ENCODE peak calls at places on chromosomes 16 and 17, in four cellular contexts. M, B, R and A are unnamed samples.

GRCh38 chr17:34874496-34874895 is 86.8 kb downstream of the CCT6B start:
- DNase-seq in M (no peak), B (no peak), R (no peak), A (no peak)

GRCh38 chr16:69064164-69064563 is 41.3 kb upstream of the HAS3 start:
- DNase-seq in M (no peak), B (no peak), R (no peak), A (no peak)

GRCh38 chr17:82327289-82327688 is 6.3 kb downstream of the SECTM1 start:
- DNase-seq in M (no peak), B (no peak), R (no peak), A (no peak)

GRCh38 chr16:67959520-67959919 is 8.9 kb downstream of the SLC12A4 start:
- DNase-seq in M (no peak), B (peak), R (no peak), A (no peak)

GRCh38 chr16:23401142-23401541 is 51.8 kb downstream of the COG7 start:
- DNase-seq in M (no peak), B (no peak), R (no peak), A (no peak)

GRCh38 chr16:53372942-53373871 is 61.1 kb upstream of the RBL2 start:
- DNase-seq in M (peak), B (no peak), R (peak), A (peak)

GRCh38 chr17:21360048-21360447 is 16.1 kb upstream of the KCNJ12 start:
- DNase-seq in M (no peak), B (no peak), R (no peak), A (no peak)

GRCh38 chr16:71491032-71491431 is 1.9 kb upstream of the ZNF19 start:
- DNase-seq in M (no peak), B (no peak), R (no peak), A (no peak)

GRCh38 chr16:11316331-11317015 is 28.8 kb upstream of the RMI2 start:
- DNase-seq in M (no peak), B (no peak), R (no peak), A (no peak)

GRCh38 chr17:80455328-80455710 is 21.1 kb downstream of the NPTX1 start:
- DNase-seq in M (peak), B (no peak), R (peak), A (peak)

GRCh38 chr17:52515927-52516326 is 357.4 kb upstream of the CA10 start:
- DNase-seq in M (no peak), B (no peak), R (no peak), A (no peak)

GRCh38 chr17:82052638-82053059 is 951 bp downstream of the GPS1 start:
- DNase-seq in M (no peak), B (no peak), R (no peak), A (no peak)

GRCh38 chr17:66573078-66573477 is 261.8 kb upstream of the CACNG5 start:
- DNase-seq in M (no peak), B (no peak), R (no peak), A (no peak)

GRCh38 chr17:7404737-7405412 is 978 bp upstream of the TMEM256 start:
- DNase-seq in M (no peak), B (peak), R (no peak), A (no peak)

GRCh38 chr17:67359960-67360817 is 6.2 kb downstream of the PSMD12 start:
- DNase-seq in M (no peak), B (peak), R (peak), A (no peak)

GRCh38 chr17:42055003-42055402 is 4.6 kb upstream of the C17orf113 start:
- DNase-seq in M (no peak), B (no peak), R (no peak), A (no peak)
- TF ChIP-seq CTCF in M (no peak), B (no peak), R (no peak), A (no peak)

DNA sequence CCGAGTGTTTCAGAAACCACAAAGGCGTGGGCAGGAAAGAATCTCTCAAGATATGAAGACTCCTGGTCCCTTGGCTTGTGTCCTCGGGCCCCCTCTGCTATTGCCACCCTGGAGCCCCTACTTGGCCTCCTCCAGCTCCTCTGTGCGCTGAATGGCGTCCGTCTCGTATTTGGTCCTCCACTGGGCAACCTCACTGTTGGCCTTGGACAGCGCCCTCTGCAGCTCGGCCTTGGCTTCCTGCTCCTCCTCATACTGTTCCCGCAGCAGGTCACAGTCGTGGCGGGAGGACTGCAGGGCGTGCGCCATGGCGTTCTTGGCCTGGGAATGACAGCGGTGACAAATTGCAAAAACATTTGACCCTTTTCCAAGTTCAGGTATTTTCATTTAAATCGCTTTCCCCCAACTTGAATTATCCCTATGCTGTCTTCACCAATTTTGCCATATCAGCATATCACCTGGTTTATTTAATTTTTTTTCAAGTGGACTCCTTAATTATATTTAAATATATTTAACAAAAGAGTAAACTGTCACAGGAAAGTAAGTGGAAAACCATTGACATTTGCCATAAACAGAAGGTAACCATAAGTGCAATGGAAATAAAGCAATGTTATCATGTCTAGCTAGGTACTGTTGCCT is 59.7 kb downstream of the MYH13 start:
- DNase-seq in M (no peak), B (no peak), R (no peak), A (no peak)
- TF ChIP-seq CTCF in M (no peak), B (no peak), R (no peak), A (no peak)

GRCh38 chr16:48903054-48903453 is 293.1 kb upstream of the N4BP1 start:
- DNase-seq in M (no peak), B (no peak), R (no peak), A (no peak)
- TF ChIP-seq CTCF in M (no peak), B (no peak), R (no peak), A (no peak)

DNA sequence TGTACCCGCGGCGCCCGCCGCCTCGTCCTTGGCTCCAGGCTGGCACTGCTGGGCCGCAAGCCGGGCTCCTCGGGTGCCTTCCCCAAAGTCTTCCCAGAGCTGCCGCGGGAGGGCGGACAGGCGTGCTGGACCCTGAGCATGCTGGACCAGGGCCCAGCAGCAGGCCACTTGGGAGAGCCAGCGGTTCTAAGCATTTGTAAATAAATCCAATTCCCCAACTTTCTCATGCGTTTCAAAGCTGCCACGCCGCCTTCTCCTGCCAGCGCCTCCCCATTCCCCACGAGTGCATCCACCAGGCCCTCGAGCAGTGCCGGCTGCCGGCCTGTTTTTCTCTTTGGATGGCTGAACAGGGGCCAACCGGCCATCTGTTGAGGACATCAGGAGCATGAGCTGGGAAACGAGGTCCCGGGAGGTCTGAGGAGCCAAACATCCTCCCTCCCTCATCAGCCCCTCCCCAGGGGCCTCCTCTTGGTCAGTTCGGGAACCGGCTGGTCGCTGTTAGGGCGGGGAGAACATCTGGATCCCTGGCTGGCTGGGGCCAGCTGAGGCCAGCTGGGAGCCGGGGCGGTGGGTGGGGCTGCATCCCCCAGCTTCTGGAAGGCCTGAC is 20.6 kb upstream of the PABPN1L start:
- DNase-seq in M (no peak), B (peak), R (no peak), A (no peak)
- TF ChIP-seq CTCF in M (no peak), B (no peak), R (no peak), A (no peak)